ENCODE peak calls at places on chromosomes 7 and 10, in five cellular contexts. J, I, T, A and N are unnamed samples.

GRCh38 chr7:19728731-19729130 is 19.9 kb upstream of the POLR1F start:
- DNase-seq in T (no peak), A (no peak), I (no peak), J (no peak), N (no peak)

GRCh38 chr10:100101526-100102076 is 19.9 kb upstream of the CPN1 start:
- DNase-seq in I (peak; percentile 77), A (peak; percentile 4), T (no peak), J (no peak), N (no peak)

GRCh38 chr7:111362660-111363059 is 199.6 kb downstream of the IMMP2L start:
- DNase-seq in T (peak; percentile 11), A (peak; percentile 80), I (no peak), J (no peak), N (no peak)

GRCh38 chr10:79221110-79222051 is 125.9 kb upstream of the PPIF start:
- DNase-seq in I (no peak), J (peak; percentile 90), A (no peak), T (peak; percentile 35), N (no peak)

GRCh38 chr10:93816123-93816747 is 58.5 kb downstream of the LGI1 start:
- DNase-seq in A (peak; percentile 51), I (peak; percentile 66), J (peak; percentile 72), T (peak; percentile 73), N (peak; percentile 92)

GRCh38 chr10:114179148-114179547 is at the start of gene TDRD1:
- DNase-seq in T (no peak), J (peak; percentile 75), A (no peak), I (no peak), N (peak; percentile 57)

GRCh38 chr7:21869785-21870402 is 75.8 kb downstream of the CDCA7L start:
- DNase-seq in I (no peak), J (no peak), T (peak; percentile 87), A (no peak), N (peak; percentile 62)

GRCh38 chr7:47804767-47805545 is 143.3 kb downstream of the PKD1L1 start:
- DNase-seq in I (no peak), A (no peak), T (no peak), J (no peak), N (peak; percentile 31)

GRCh38 chr7:46414946-46415345 is 493.9 kb upstream of the IGFBP3 start:
- DNase-seq in I (no peak), T (peak; percentile 33), J (no peak), A (no peak), N (no peak)

GRCh38 chr7:106681815-106682495 is 21.0 kb upstream of the CCDC71L start:
- DNase-seq in A (no peak), T (no peak), J (no peak), I (no peak), N (no peak)

GRCh38 chr7:149209518-149210269 is 14.3 kb downstream of the ZNF282 start:
- DNase-seq in T (peak; percentile 88), I (no peak), J (peak; percentile 66), A (peak; percentile 62), N (peak; percentile 94)

GRCh38 chr7:121397832-121398231 is 1.7 kb upstream of the FAM3C start:
- DNase-seq in A (no peak), T (no peak), J (no peak), I (no peak), N (no peak)

GRCh38 chr10:110837418-110838120 is 34.2 kb upstream of the PDCD4 start:
- DNase-seq in A (no peak), I (no peak), J (no peak), T (no peak), N (no peak)

GRCh38 chr7:90430614-90431445 is 27.6 kb downstream of the CLDN12 start:
- DNase-seq in A (no peak), J (no peak), I (no peak), T (peak; percentile 40), N (no peak)

GRCh38 chr7:90433221-90433620 is 30.0 kb downstream of the CLDN12 start:
- DNase-seq in T (no peak), A (peak; percentile 67), J (no peak), I (no peak), N (no peak)

GRCh38 chr7:90432752-90433151 is 29.5 kb downstream of the CLDN12 start:
- DNase-seq in J (no peak), T (no peak), I (no peak), A (no peak), N (no peak)
- H3K36me3 ChIP-seq in J (no peaks in the 10 kb centered on the region), T (no peaks in the 10 kb centered on the region), I (no peaks in the 10 kb centered on the region), A (no peaks in the 10 kb centered on the region), N (no peaks in the 10 kb centered on the region)

DNA sequence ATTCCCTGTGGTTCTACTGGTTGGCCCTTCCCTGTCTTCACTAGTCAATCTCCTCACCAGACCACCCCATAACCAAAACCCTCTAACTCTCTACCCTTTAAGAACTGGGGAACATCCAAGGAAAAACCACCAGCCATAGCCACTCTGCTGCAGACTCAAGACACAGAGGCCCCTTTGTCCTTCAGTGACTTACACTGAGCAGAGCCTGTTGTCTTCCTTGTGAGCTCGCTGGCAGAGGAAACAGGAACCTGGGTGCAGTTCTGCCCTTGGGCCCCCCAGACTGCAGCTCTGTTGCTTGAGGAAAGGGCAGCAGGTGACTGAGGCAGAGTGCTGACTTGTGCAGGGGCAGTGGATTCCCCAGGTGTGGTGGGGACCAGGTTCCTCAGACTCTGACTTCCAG is 30.6 kb downstream of the ZC3HAV1 start:
- DNase-seq in A (no peak), J (no peak), I (no peak), T (no peak), N (peak; percentile 17)
- H3K36me3 ChIP-seq in A (peaks cover 38% of the 10 kb centered on the region), J (peaks cover 50% of the 10 kb centered on the region), I (peaks cover 25% of the 10 kb centered on the region), T (peaks cover 9% of the 10 kb centered on the region), N (peaks cover 88% of the 10 kb centered on the region)

DNA sequence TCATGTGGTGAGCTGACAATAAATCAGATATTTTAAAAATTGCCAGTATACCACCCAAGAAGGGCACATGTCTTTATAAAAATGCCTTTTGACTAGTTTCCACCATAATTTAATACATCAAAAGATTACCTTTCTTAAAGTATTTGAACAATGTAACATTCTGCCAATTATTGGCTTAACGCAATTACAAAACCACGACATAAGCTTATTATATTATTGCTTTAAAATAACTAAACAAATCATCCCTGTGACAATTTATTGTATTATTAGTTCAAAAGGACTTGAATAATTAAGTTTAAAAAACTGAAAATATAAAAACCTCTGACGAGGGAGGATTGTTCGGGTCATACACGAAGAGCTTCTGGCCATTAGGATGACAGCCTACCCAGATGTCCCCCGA is 9.6 kb upstream of the PON3 start:
- DNase-seq in T (no peak), A (no peak), I (no peak), J (no peak), N (no peak)
- H3K36me3 ChIP-seq in T (no peaks in the 10 kb centered on the region), A (peaks cover 9% of the 10 kb centered on the region), I (no peaks in the 10 kb centered on the region), J (no peaks in the 10 kb centered on the region), N (peaks cover 49% of the 10 kb centered on the region)

GRCh38 chr10:132781556-132781955 is 4.4 kb downstream of the NKX6-2 start:
- DNase-seq in A (no peak), I (no peak), J (no peak), T (no peak), N (no peak)
- H3K36me3 ChIP-seq in A (no peaks in the 10 kb centered on the region), I (no peaks in the 10 kb centered on the region), J (no peaks in the 10 kb centered on the region), T (no peaks in the 10 kb centered on the region), N (no peaks in the 10 kb centered on the region)